ENCODE peak calls at places on chromosomes 1 and 21, in eight cellular contexts. P is Peyer's patch; W is iPS DF 6.9; A is IMR-90; O is CD4-positive, alpha-beta memory T cell; X is NT2/D1; M is pancreas; K is CD8-positive, alpha-beta T cell. C is an unnamed sample.

GRCh38 chr21:42012763-42013329 is 2.7 kb upstream of the ZBTB21 start:
- DNase-seq in P (no peak), W (no peak), A (no peak), O (no peak), X (no peak), M (no peak), K (no peak), C (no peak)

GRCh38 chr1:217274416-217274815 is 356.5 kb downstream of the GPATCH2 start:
- DNase-seq in P (no peak), W (no peak), A (peak; percentile 39), O (no peak), X (no peak), M (no peak), K (no peak), C (no peak)

GRCh38 chr1:207500306-207500705 is 4.3 kb downstream of the CR1 start:
- DNase-seq in P (no peak), W (no peak), A (no peak), O (no peak), X (no peak), M (no peak), K (no peak), C (no peak)

GRCh38 chr1:210598135-210598652 is 269.5 kb downstream of the HHAT start:
- DNase-seq in P (no peak), W (no peak), A (peak; percentile 97), O (no peak), X (no peak), M (no peak), K (no peak), C (no peak)

GRCh38 chr1:156233421-156234127 is 8.4 kb upstream of the BGLAP start:
- DNase-seq in P (no peak), W (no peak), A (peak; percentile 88), O (no peak), X (no peak), M (no peak), K (no peak), C (no peak)

GRCh38 chr1:21313146-21313885 is 23.1 kb upstream of the ECE1 start:
- DNase-seq in P (no peak), W (no peak), A (peak; percentile 88), O (no peak), X (no peak), M (peak; percentile 33), K (no peak), C (no peak)

GRCh38 chr1:158331431-158331830 is at the start of gene CD1B:
- DNase-seq in P (no peak), W (no peak), A (no peak), O (no peak), X (no peak), M (no peak), K (no peak), C (no peak)

GRCh38 chr1:57911427-57911826 is 487.6 kb upstream of the DAB1 start:
- DNase-seq in P (no peak), W (no peak), A (no peak), O (no peak), X (no peak), M (no peak), K (no peak), C (no peak)

GRCh38 chr1:41390171-41390570 is 28.9 kb downstream of the FOXO6 start:
- DNase-seq in P (no peak), W (no peak), A (no peak), O (no peak), X (no peak), M (no peak), K (no peak), C (no peak)

GRCh38 chr1:165344198-165344597 is 12.3 kb downstream of the LMX1A start:
- DNase-seq in P (no peak), W (no peak), A (no peak), O (no peak), X (no peak), M (no peak), K (no peak), C (no peak)

GRCh38 chr1:14913475-14914155 is 239.9 kb upstream of the TMEM51 start:
- DNase-seq in P (no peak), W (no peak), A (no peak), O (no peak), X (no peak), M (no peak), K (no peak), C (no peak)

GRCh38 chr1:15662539-15662938 is 21.6 kb upstream of the PLEKHM2 start:
- DNase-seq in P (no peak), W (no peak), A (no peak), O (no peak), X (no peak), M (no peak), K (no peak), C (no peak)

GRCh38 chr1:22808846-22809501 is 98.3 kb downstream of the EPHB2 start:
- DNase-seq in P (no peak), W (no peak), A (peak; percentile 87), O (no peak), X (no peak), M (no peak), K (no peak), C (no peak)

GRCh38 chr21:15183712-15184353 is 119.0 kb upstream of the NRIP1 start:
- DNase-seq in P (no peak), W (no peak), A (no peak), O (no peak), X (no peak), M (no peak), K (no peak), C (no peak)

GRCh38 chr1:61687901-61688300 is 37.0 kb downstream of the TM2D1 start:
- DNase-seq in P (no peak), W (no peak), A (peak; percentile 38), O (no peak), X (no peak), M (no peak), K (no peak), C (no peak)

GRCh38 chr1:41664861-41665640 is 180.6 kb upstream of the EDN2 start:
- DNase-seq in P (no peak), W (no peak), A (peak; percentile 81), O (no peak), X (peak; percentile 63), M (no peak), K (no peak), C (no peak)

DNA sequence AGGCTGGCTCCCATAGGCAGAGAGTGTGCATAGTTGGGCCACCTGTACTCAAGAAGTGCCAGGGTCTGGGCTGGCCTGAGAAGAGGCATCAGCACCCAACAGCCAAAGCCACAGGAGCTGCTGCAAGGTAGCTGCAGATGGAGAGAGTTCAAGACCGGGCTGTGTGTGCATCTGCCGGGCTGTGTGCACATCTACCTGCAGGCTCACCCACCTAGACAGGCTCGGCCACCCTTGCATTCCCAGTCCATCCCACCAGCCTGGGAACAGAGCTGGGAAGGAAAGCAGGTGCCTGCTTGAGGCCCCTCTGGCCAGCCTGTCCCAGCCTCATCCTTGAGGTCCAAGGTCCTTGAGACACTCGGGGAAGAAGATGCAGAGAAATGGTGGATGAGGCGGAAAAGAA is 194.4 kb upstream of the AJAP1 start:
- DNase-seq in P (no peak), W (no peak), A (no peak), O (no peak), X (no peak), M (no peak), K (no peak), C (no peak)
- H3K9me3 ChIP-seq in P (no peaks in the 10 kb centered on the region), W (peaks cover 29% of the 10 kb centered on the region), A (peaks cover 42% of the 10 kb centered on the region), O (no peaks in the 10 kb centered on the region), X (peaks cover 16% of the 10 kb centered on the region), M (no peaks in the 10 kb centered on the region), K (no peaks in the 10 kb centered on the region), C (no peaks in the 10 kb centered on the region)

GRCh38 chr1:155128469-155128754 is 736 bp downstream of the EFNA1 start:
- DNase-seq in P (no peak), W (no peak), A (no peak), O (no peak), X (no peak), M (no peak), K (no peak), C (no peak)

GRCh38 chr1:155126494-155127104 is 1.1 kb upstream of the EFNA1 start:
- DNase-seq in P (no peak), W (no peak), A (peak; percentile 27), O (peak; percentile 40), X (no peak), M (peak; percentile 68), K (peak; percentile 72), C (no peak)

GRCh38 chr1:155127105-155127671 is 488 bp upstream of the EFNA1 start:
- DNase-seq in P (no peak), W (no peak), A (peak; percentile 57), O (no peak), X (no peak), M (peak; percentile 77), K (no peak), C (peak; percentile 34)

GRCh38 chr1:155128755-155129473 is 1.2 kb downstream of the EFNA1 start:
- DNase-seq in P (no peak), W (no peak), A (no peak), O (no peak), X (no peak), M (peak; percentile 71), K (peak; percentile 26), C (no peak)

DNA sequence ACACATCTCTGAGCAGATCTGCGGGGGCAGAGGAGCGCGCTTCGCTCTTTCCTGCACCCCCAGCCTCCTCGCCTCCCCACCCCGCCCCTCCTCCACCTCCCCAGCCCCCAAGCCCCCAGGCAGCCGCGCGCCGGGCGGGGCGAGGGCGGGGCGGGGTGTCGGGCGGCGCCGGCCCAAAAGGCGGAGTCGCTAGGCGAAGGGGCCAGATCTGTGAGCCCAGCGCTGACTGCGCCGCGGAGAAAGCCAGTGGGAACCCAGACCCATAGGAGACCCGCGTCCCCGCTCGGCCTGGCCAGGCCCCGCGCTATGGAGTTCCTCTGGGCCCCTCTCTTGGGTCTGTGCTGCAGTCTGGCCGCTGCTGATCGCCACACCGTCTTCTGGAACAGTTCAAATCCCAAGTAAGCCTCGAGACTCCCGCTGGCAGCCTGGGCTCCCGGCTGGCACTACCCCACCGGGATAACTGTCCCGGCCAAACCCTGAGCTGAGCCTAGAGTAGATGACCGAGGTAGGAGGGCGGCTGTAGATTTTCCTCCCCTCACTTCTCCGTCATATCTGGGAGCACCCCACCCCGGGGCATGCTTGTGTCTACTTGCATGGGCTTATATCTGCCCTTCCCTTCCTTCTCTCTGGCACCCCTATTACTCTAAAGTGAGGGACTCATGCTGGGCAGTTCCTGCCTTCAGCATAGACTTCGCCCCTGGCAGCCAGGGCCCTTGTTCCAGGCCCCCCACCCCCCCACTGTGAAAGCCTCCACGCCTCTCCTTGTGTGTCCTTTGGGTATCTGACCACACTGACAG is at the start of gene EFNA1:
- DNase-seq in P (peak; percentile 26), W (no peak), A (no peak), O (peak; percentile 37), X (no peak), M (peak; percentile 80), K (peak; percentile 36), C (peak; percentile 81)
- H3K4me1 ChIP-seq in P (peaks cover 21% of the 10 kb centered on the region), W (peaks cover 25% of the 10 kb centered on the region), A (peaks cover 22% of the 10 kb centered on the region), O (peaks cover 32% of the 10 kb centered on the region), X (peaks cover 49% of the 10 kb centered on the region), M (peaks cover 7% of the 10 kb centered on the region), K (peaks cover 36% of the 10 kb centered on the region), C (peaks cover 33% of the 10 kb centered on the region)

GRCh38 chr1:152645146-152645545 is 18.0 kb upstream of the LCE2D start:
- DNase-seq in P (no peak), W (no peak), A (no peak), O (no peak), X (no peak), M (no peak), K (no peak), C (no peak)
- H3K9me3 ChIP-seq in P (no peaks in the 10 kb centered on the region), W (peaks cover 14% of the 10 kb centered on the region), A (no peaks in the 10 kb centered on the region), O (no peaks in the 10 kb centered on the region), X (no peaks in the 10 kb centered on the region), M (no peaks in the 10 kb centered on the region), K (no peaks in the 10 kb centered on the region), C (no peaks in the 10 kb centered on the region)

DNA sequence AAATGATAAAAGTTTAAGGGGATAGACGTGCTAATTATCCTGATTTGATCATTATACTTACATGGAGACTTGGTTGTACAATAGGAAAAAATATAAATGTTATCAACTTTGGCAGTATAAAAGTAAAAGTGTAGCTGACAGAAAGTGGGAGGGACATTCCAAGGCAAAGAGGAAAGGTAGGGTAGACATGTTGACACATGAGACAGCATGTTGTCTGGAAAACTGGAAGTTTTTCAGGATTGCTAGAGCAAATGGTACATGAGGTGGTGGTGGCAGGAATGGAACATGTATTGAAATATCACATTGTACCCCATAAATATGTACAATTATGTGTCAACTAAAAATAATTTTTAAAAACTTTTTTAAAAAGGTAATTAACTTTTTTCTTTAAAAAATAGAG is 13.2 kb downstream of the DIPK1A start:
- DNase-seq in P (no peak), W (no peak), A (no peak), O (no peak), X (no peak), M (no peak), K (no peak), C (no peak)
- H3K4me1 ChIP-seq in P (peaks cover 32% of the 10 kb centered on the region), W (peaks cover 4% of the 10 kb centered on the region), A (peaks cover 14% of the 10 kb centered on the region), O (peaks cover 62% of the 10 kb centered on the region), X (no peaks in the 10 kb centered on the region), M (no peaks in the 10 kb centered on the region), K (peaks cover 49% of the 10 kb centered on the region), C (no peaks in the 10 kb centered on the region)

C was measured in HAP-1.